ENCODE peak calls at places on chromosome 4, in five cellular contexts. O is IMR-90, F is transverse colon, L is uterus, H is stomach. R is an unnamed sample.

GRCh38 chr4:161813889-161814288 is 349.9 kb downstream of the FSTL5 start:
- DNase-seq in F (no peak), O (no peak), L (no peak), H (no peak), R (no peak)

GRCh38 chr4:129526812-129527211 is 430.9 kb downstream of the C4orf33 start:
- DNase-seq in L (no peak), H (no peak), O (no peak), F (no peak), R (no peak)

GRCh38 chr4:165726831-165727230 is 146.2 kb upstream of the TLL1 start:
- DNase-seq in H (no peak), O (no peak), L (no peak), F (no peak), R (no peak)

GRCh38 chr4:37604464-37604863 is 81.7 kb downstream of the RELL1 start:
- DNase-seq in H (no peak), F (no peak), L (no peak), O (peak), R (no peak)

GRCh38 chr4:139664442-139664841 is 1.2 kb upstream of the MGST2 start:
- DNase-seq in H (no peak), F (no peak), O (no peak), L (no peak), R (no peak)

GRCh38 chr4:18850763-18851331 is 829.3 kb upstream of the LCORL start:
- DNase-seq in F (no peak), L (no peak), H (no peak), O (no peak), R (no peak)

GRCh38 chr4:36290641-36291040 is 9.2 kb downstream of the DTHD1 start:
- DNase-seq in H (no peak), L (no peak), O (no peak), F (peak), R (no peak)

GRCh38 chr4:80713409-80713808 is 317.1 kb upstream of the BMP3 start:
- DNase-seq in H (no peak), O (no peak), F (peak), L (no peak), R (no peak)

GRCh38 chr4:56217383-56217890 is 169.9 kb downstream of the AASDH start:
- DNase-seq in H (no peak), O (no peak), F (no peak), L (no peak), R (no peak)

GRCh38 chr4:125369098-125369497 is 54.3 kb downstream of the FAT4 start:
- DNase-seq in H (no peak), O (no peak), F (no peak), L (no peak), R (no peak)

GRCh38 chr4:152586668-152587067 is 50.8 kb upstream of the FBXW7 start:
- DNase-seq in F (no peak), L (no peak), O (no peak), H (no peak), R (no peak)

GRCh38 chr4:155353923-155354540 is 22.7 kb downstream of the MAP9 start:
- DNase-seq in H (peak), O (peak), F (peak), L (peak), R (peak)

GRCh38 chr4:118032691-118033090 is 1.6 kb upstream of the NDST3 start:
- DNase-seq in H (no peak), F (no peak), O (peak), L (no peak), R (no peak)

GRCh38 chr4:168955674-168956073 is 54.4 kb downstream of the CBR4 start:
- DNase-seq in F (no peak), H (no peak), L (no peak), O (no peak), R (no peak)

GRCh38 chr4:13694256-13694655 is 66.7 kb upstream of the BOD1L1 start:
- DNase-seq in L (no peak), F (no peak), H (no peak), O (no peak), R (peak)

GRCh38 chr4:11765849-11766453 is 337.3 kb upstream of the HS3ST1 start:
- DNase-seq in H (no peak), O (peak), L (no peak), F (peak), R (no peak)

GRCh38 chr4:154719087-154719486 is 24.7 kb upstream of the LRAT start:
- DNase-seq in O (no peak), H (no peak), L (no peak), F (no peak), R (no peak)

GRCh38 chr4:176988226-176988625 is 195.5 kb upstream of the VEGFC start:
- DNase-seq in O (peak), L (no peak), F (no peak), H (no peak), R (no peak)

GRCh38 chr4:139314047-139314800 is 11.9 kb upstream of the NDUFC1 start:
- DNase-seq in F (no peak), H (no peak), L (no peak), O (no peak), R (no peak)

GRCh38 chr4:22661443-22661842 is 31.3 kb upstream of the GBA3 start:
- DNase-seq in F (no peak), O (peak), L (no peak), H (no peak), R (no peak)

GRCh38 chr4:16196482-16197393 is 29.5 kb downstream of the TAPT1 start:
- DNase-seq in L (no peak), O (peak), F (no peak), H (no peak), R (no peak)

GRCh38 chr4:137599766-137600165 is 67.5 kb upstream of the PCDH18 start:
- DNase-seq in L (no peak), F (no peak), H (no peak), O (no peak), R (no peak)

GRCh38 chr4:120819816-120820437 is 102.6 kb downstream of the PRDM5 start:
- DNase-seq in H (no peak), O (no peak), F (no peak), L (no peak), R (no peak)

GRCh38 chr4:117692538-117692937 is 341.7 kb upstream of the NDST3 start:
- DNase-seq in H (no peak), O (no peak), F (no peak), L (no peak), R (no peak)

GRCh38 chr4:156536661-156537060 is 434.9 kb downstream of the PDGFC start:
- DNase-seq in H (no peak), F (no peak), L (peak), O (peak), R (no peak)

GRCh38 chr4:112099701-112100289 is 45.5 kb upstream of the FAM241A start:
- DNase-seq in O (peak), F (no peak), L (no peak), H (no peak), R (no peak)

GRCh38 chr4:175070444-175070843 is 152.3 kb downstream of the ADAM29 start:
- DNase-seq in L (no peak), F (no peak), O (no peak), H (no peak), R (no peak)

GRCh38 chr4:39353478-39354177 is 12.5 kb downstream of the RFC1 start:
- DNase-seq in F (no peak), H (no peak), L (no peak), O (peak), R (no peak)

GRCh38 chr4:86497131-86497530 is 97.0 kb upstream of the PTPN13 start:
- DNase-seq in H (no peak), F (no peak), L (no peak), O (no peak), R (no peak)

GRCh38 chr4:26410385-26411293 is 79.6 kb downstream of the CCKAR start:
- DNase-seq in F (no peak), H (no peak), O (peak), L (no peak), R (peak)

GRCh38 chr4:166019441-166019840 is 146.4 kb downstream of the TLL1 start:
- DNase-seq in L (no peak), O (no peak), H (no peak), F (no peak), R (no peak)

GRCh38 chr4:169000315-169000714 is 9.7 kb downstream of the CBR4 start:
- DNase-seq in L (no peak), H (no peak), F (no peak), O (no peak), R (no peak)

GRCh38 chr4:145279122-145279960 is 99.0 kb upstream of the OTUD4 start:
- DNase-seq in H (no peak), O (peak), L (no peak), F (no peak), R (peak)

GRCh38 chr4:92387459-92388069 is 83.8 kb downstream of the GRID2 start:
- DNase-seq in O (peak), F (no peak), L (no peak), H (no peak), R (no peak)

GRCh38 chr4:71069063-71069462 is 75.6 kb downstream of the DCK start:
- DNase-seq in L (no peak), H (no peak), O (no peak), F (no peak), R (no peak)

GRCh38 chr4:25799522-25799921 is 63.3 kb downstream of the SEL1L3 start:
- DNase-seq in F (no peak), L (no peak), O (no peak), H (no peak), R (no peak)

GRCh38 chr4:53119685-53120084 is 246.2 kb downstream of the SCFD2 start:
- DNase-seq in L (peak), O (peak), H (no peak), F (no peak), R (no peak)

GRCh38 chr4:112279025-112279881 is 6.5 kb downstream of the TIFA start:
- DNase-seq in O (peak), H (no peak), F (no peak), L (no peak), R (no peak)

DNA sequence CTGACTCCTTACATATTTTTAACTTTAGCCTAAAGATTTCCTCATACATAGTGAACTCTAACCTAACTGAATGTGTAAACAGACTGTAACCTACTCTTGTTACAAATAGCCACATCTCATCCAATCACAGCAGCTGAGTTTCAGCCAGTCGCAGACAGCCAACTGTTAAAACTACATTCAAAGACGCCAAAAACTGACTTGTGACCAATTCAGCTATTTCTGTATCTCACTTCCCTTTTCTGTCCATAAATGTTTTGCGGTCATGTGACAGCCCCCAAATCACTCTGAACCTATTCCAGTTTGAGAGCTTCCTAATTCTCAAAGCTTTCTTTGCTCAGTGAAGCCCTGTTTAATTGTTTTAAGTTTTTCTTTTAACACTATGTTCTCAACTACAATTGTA is 2731.9 kb downstream of the ARAP2 start:
- DNase-seq in O (no peak), H (no peak), L (no peak), F (no peak), R (no peak)
- TF ChIP-seq POLR2A in O (no peak), H (no peak), L (no peak), F (no peak), R (no peak)

DNA sequence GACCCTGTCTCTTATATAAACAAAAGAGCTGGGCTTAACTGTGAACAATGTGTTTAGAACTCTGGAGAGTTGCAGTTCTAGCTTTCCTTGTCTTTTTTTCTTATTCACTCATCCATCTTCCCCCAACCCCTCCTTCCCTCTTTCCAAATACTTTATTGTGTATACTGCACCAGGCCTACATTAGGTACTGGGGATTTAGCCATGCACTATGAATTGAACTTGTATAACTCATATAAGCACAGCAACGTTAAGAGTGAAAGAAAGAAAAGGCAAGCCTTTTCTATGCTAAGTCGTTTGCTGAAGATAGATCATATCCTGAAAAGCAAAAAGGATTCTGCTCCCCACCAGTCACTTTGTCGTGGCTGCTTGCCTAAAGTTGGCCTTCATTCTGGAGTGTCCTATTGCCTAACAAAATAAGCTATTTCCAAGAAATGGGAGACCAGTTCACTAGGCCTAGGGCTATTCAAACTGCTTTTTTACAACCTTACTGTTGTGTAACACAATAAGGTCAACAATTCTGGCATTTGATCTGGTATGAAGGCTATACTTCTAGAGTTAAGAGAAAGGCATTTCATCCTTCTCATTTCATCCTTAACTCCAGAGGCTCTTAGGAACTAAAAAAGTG is 32.2 kb downstream of the CCNI start:
- DNase-seq in F (no peak), O (peak), L (peak), H (no peak), R (no peak)
- H3K27ac ChIP-seq in F (peak), O (peak), L (peak), H (no peak), R (no peak)

GRCh38 chr4:41539711-41540110 is 1.8 kb downstream of the LIMCH1 start:
- DNase-seq in L (no peak), F (no peak), O (no peak), H (no peak), R (no peak)

GRCh38 chr4:41537267-41537890 is 578 bp upstream of the LIMCH1 start:
- DNase-seq in F (no peak), H (no peak), L (no peak), O (no peak), R (no peak)

GRCh38 chr4:41538017-41538733 is at the start of gene LIMCH1:
- DNase-seq in H (no peak), L (peak), O (no peak), F (peak), R (peak)

GRCh38 chr4:41540687-41541086 is 2.7 kb downstream of the LIMCH1 start:
- DNase-seq in L (no peak), O (no peak), F (no peak), H (no peak), R (no peak)

DNA sequence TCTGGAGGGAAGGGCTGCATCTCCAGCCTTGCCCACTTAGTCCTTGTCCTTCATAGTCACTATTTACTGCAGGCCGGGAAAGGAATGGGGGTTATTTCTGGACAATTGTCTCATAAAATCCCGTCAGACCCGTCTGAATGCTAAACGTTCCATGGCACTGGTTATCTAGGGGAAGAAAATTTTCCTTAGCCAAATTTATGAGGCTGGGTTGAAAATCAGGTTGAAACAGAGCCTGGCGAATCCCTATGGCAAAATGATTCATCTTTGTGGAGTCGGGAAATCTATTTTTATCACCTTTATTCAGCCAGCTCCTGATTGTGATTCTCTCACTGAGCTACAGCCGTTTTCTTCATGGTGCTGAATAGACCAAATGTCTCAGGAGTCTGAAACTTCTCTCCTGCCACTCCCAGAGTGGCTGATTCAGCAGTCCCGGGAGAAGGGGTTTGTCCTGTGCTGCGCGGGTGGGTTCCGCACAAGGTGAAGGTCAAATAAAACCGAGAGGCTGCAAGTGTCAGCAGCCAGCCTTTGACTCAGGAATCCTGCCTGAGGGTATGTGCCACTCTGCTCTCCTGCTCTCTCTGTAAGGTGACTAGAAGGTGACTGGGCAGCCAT is 1.0 kb downstream of the LIMCH1 start:
- DNase-seq in L (no peak), H (no peak), F (no peak), O (no peak), R (peak)
- TF ChIP-seq POLR2A in L (no peak), H (no peak), F (no peak), O (no peak), R (no peak)

GRCh38 chr4:143188325-143189088 is 3.8 kb downstream of the USP38 start:
- DNase-seq in H (no peak), O (no peak), L (no peak), F (no peak), R (no peak)
- H3K27ac ChIP-seq in H (peak), O (no peak), L (no peak), F (no peak), R (no peak)

R was measured in heart left ventricle.